ENCODE peak calls at places on chromosomes 7 and 10, in six cellular contexts. M is omental fat pad; V is right cardiac atrium; A is foreskin keratinocyte; F is activated naive CD8-positive, alpha-beta T cell treated with anti-CD3 and anti-CD28 coated beads, Interleukin-2, amount 50 U/mL, for 24 hours; J is stimulated activated naive CD8-positive, alpha-beta T cell treated with anti-CD3 and anti-CD28 coated beads, Interleukin-15, Interleukin-2, amounts not matched to agents 100 U/mL and 50 U/mL, for 24 hours. E is an unnamed sample.

GRCh38 chr7:140541176-140541512 is 61.8 kb upstream of the MKRN1 start:
- ATAC-seq in M (no peak), V (no peak), A (no peak), F (no peak), J (no peak), E (no peak)

GRCh38 chr10:48803831-48804584 is 119.3 kb downstream of the WDFY4 start:
- ATAC-seq in M (no peak), V (no peak), A (no peak), F (no peak), J (no peak), E (no peak)

GRCh38 chr7:36906448-36906847 is 182.2 kb upstream of the AOAH start:
- ATAC-seq in M (no peak), V (no peak), A (peak; percentile 46), F (no peak), J (no peak), E (no peak)

GRCh38 chr10:14397069-14397468 is 66.3 kb upstream of the FRMD4A start:
- ATAC-seq in M (peak; percentile 82), V (peak; percentile 97), A (peak; percentile 97), F (no peak), J (peak; percentile 28), E (no peak)

GRCh38 chr7:158973440-158973839 is 117.1 kb downstream of the DYNC2I1 start:
- ATAC-seq in M (peak; percentile 50), V (no peak), A (peak; percentile 51), F (peak; percentile 41), J (peak; percentile 51), E (peak; percentile 25)

GRCh38 chr7:107622429-107622828 is 38.2 kb upstream of the SLC26A4 start:
- ATAC-seq in M (peak; percentile 57), V (peak; percentile 55), A (peak; percentile 51), F (no peak), J (peak; percentile 14), E (peak; percentile 89)

GRCh38 chr7:901388-902154 is 25.2 kb downstream of the GET4 start:
- ATAC-seq in M (no peak), V (peak; percentile 78), A (peak; percentile 81), F (peak; percentile 38), J (no peak), E (peak; percentile 56)

GRCh38 chr10:23793577-23793976 is 354.7 kb downstream of the OTUD1 start:
- ATAC-seq in M (no peak), V (no peak), A (no peak), F (no peak), J (no peak), E (no peak)

GRCh38 chr10:10911471-10911921 is 106.2 kb upstream of the CELF2 start:
- ATAC-seq in M (peak; percentile 98), V (peak; percentile 90), A (peak; percentile 100), F (no peak), J (no peak), E (no peak)

GRCh38 chr10:13970231-13970966 is 360.3 kb downstream of the FRMD4A start:
- ATAC-seq in M (no peak), V (no peak), A (no peak), F (no peak), J (no peak), E (no peak)

GRCh38 chr10:3805791-3806381 is 20.9 kb upstream of the KLF6 start:
- ATAC-seq in M (peak; percentile 15), V (peak; percentile 7), A (peak; percentile 40), F (no peak), J (no peak), E (peak; percentile 1)

GRCh38 chr7:40000734-40001315 is 50.8 kb downstream of the CDK13 start:
- ATAC-seq in M (no peak), V (no peak), A (no peak), F (no peak), J (no peak), E (peak; percentile 31)

GRCh38 chr7:142469653-142470335 is 211.9 kb upstream of the PRSS58 start:
- ATAC-seq in M (no peak), V (no peak), A (no peak), F (no peak), J (no peak), E (no peak)

GRCh38 chr10:114615600-114616007 is 42.5 kb downstream of the ABLIM1 start:
- ATAC-seq in M (no peak), V (peak; percentile 15), A (peak; percentile 32), F (peak; percentile 75), J (peak; percentile 77), E (peak; percentile 92)

GRCh38 chr10:62582804-62583208 is 208.6 kb downstream of the ZNF365 start:
- ATAC-seq in M (peak; percentile 72), V (peak; percentile 78), A (no peak), F (no peak), J (no peak), E (no peak)

GRCh38 chr10:131219955-131220489 is 91.5 kb downstream of the TCERG1L start:
- ATAC-seq in M (no peak), V (no peak), A (no peak), F (no peak), J (no peak), E (no peak)

GRCh38 chr7:139703468-139704307 is 74.1 kb downstream of the HIPK2 start:
- ATAC-seq in M (no peak), V (peak; percentile 50), A (no peak), F (no peak), J (no peak), E (no peak)

GRCh38 chr7:64101943-64102655 is 56.9 kb downstream of the ZNF727 start:
- ATAC-seq in M (no peak), V (no peak), A (no peak), F (no peak), J (peak; percentile 14), E (no peak)

GRCh38 chr10:29535012-29535777 is 99.6 kb downstream of the SVIL start:
- ATAC-seq in M (no peak), V (peak; percentile 83), A (no peak), F (no peak), J (no peak), E (no peak)

GRCh38 chr7:26250239-26250638 is 41.4 kb upstream of the SNX10 start:
- ATAC-seq in M (no peak), V (no peak), A (no peak), F (no peak), J (no peak), E (no peak)

GRCh38 chr7:6424702-6425072 is 23.1 kb downstream of the DAGLB start:
- ATAC-seq in M (no peak), V (peak; percentile 11), A (no peak), F (no peak), J (no peak), E (no peak)

GRCh38 chr10:128646956-128647355 is 520.7 kb upstream of the MKI67 start:
- ATAC-seq in M (no peak), V (no peak), A (no peak), F (no peak), J (no peak), E (no peak)

GRCh38 chr10:118128675-118129074 is 81.9 kb upstream of the RAB11FIP2 start:
- ATAC-seq in M (no peak), V (no peak), A (no peak), F (no peak), J (no peak), E (no peak)

GRCh38 chr10:5094265-5095205 is at the start of gene AKR1C3:
- ATAC-seq in M (peak; percentile 79), V (peak; percentile 89), A (peak; percentile 38), F (no peak), J (no peak), E (peak; percentile 24)

GRCh38 chr7:13742126-13742525 is 247.3 kb downstream of the ETV1 start:
- ATAC-seq in M (no peak), V (peak; percentile 63), A (no peak), F (no peak), J (no peak), E (no peak)

GRCh38 chr7:148261996-148262688 is 328.4 kb upstream of the C7orf33 start:
- ATAC-seq in M (no peak), V (no peak), A (no peak), F (no peak), J (no peak), E (no peak)

GRCh38 chr10:129958686-129959543 is 5.2 kb downstream of the EBF3 start:
- ATAC-seq in M (no peak), V (no peak), A (no peak), F (peak; percentile 31), J (no peak), E (no peak)

GRCh38 chr10:10872035-10872673 is 145.5 kb upstream of the CELF2 start:
- ATAC-seq in M (peak; percentile 93), V (peak; percentile 99), A (peak; percentile 77), F (no peak), J (no peak), E (no peak)

GRCh38 chr10:6170638-6171037 is 32.1 kb upstream of the PFKFB3 start:
- ATAC-seq in M (no peak), V (peak; percentile 25), A (no peak), F (no peak), J (no peak), E (no peak)

E was measured in activated T-helper 17 cell treated with anti-CD3 and anti-CD28 coated beads, Interleukin-2, amount 50 U/mL, for 72 hours.